ENCODE peak calls at places on chromosomes 2 and 18, in ten cellular contexts. R is breast epithelium, G is A549, Z is stomach, E is heart left ventricle, L is tibial nerve, C is upper lobe of left lung, I is right lobe of liver, X is body of pancreas, T is Peyer's patch. H is an unnamed sample. For H3K9me3, the result is how much of the 10 kb centered on the place peaks cover.

GRCh38 chr2:154484338-154485099 is 214.0 kb upstream of the KCNJ3 start:
- DNase-seq in R (no peak), G (no peak), Z (no peak), E (no peak), L (no peak), C (no peak), I (no peak), X (no peak), T (no peak), H (no peak)

GRCh38 chr18:36993068-36993467 is 164.1 kb downstream of the KIAA1328 start:
- DNase-seq in R (no peak), G (no peak), Z (no peak), E (no peak), L (no peak), C (no peak), I (no peak), X (no peak), T (no peak), H (no peak)

GRCh38 chr2:27221166-27221565 is 4.0 kb downstream of the CAD start:
- DNase-seq in R (no peak), G (no peak), Z (no peak), E (no peak), L (no peak), C (no peak), I (peak), X (no peak), T (no peak), H (no peak)

GRCh38 chr18:27871731-27872130 is 305.2 kb downstream of the CDH2 start:
- DNase-seq in R (no peak), G (no peak), Z (no peak), E (no peak), L (no peak), C (no peak), I (no peak), X (no peak), T (no peak), H (no peak)

GRCh38 chr2:70583091-70583490 is 29.5 kb upstream of the TGFA start:
- DNase-seq in R (no peak), G (no peak), Z (no peak), E (no peak), L (no peak), C (no peak), I (no peak), X (no peak), T (no peak), H (no peak)

GRCh38 chr2:5589183-5589582 is 103.0 kb upstream of the SOX11 start:
- DNase-seq in R (no peak), G (no peak), Z (no peak), E (no peak), L (no peak), C (no peak), I (no peak), X (no peak), T (no peak), H (no peak)

GRCh38 chr2:106724301-106724794 is 161.6 kb downstream of the ST6GAL2 start:
- DNase-seq in R (no peak), G (no peak), Z (no peak), E (no peak), L (no peak), C (no peak), I (no peak), X (no peak), T (no peak), H (no peak)

GRCh38 chr2:172101707-172102158 is 967 bp downstream of the DLX2 start:
- DNase-seq in R (no peak), G (no peak), Z (no peak), E (no peak), L (no peak), C (no peak), I (no peak), X (no peak), T (no peak), H (no peak)

GRCh38 chr2:231276986-231277385 is 78.6 kb downstream of the ARMC9 start:
- DNase-seq in R (no peak), G (no peak), Z (no peak), E (no peak), L (no peak), C (no peak), I (no peak), X (no peak), T (no peak), H (no peak)

GRCh38 chr18:2994190-2994589 is 18.8 kb downstream of the LPIN2 start:
- DNase-seq in R (no peak), G (no peak), Z (no peak), E (no peak), L (no peak), C (no peak), I (no peak), X (no peak), T (no peak), H (no peak)

GRCh38 chr2:73292906-73293533 is 328 bp downstream of the EGR4 start:
- DNase-seq in R (no peak), G (peak), Z (no peak), E (no peak), L (no peak), C (no peak), I (no peak), X (no peak), T (no peak), H (no peak)

GRCh38 chr18:76323891-76324290 is 171.2 kb downstream of the ZNF516 start:
- DNase-seq in R (no peak), G (no peak), Z (no peak), E (no peak), L (no peak), C (no peak), I (no peak), X (no peak), T (no peak), H (no peak)

GRCh38 chr2:19949071-19949470 is 40.8 kb downstream of the WDR35 start:
- DNase-seq in R (no peak), G (no peak), Z (no peak), E (no peak), L (no peak), C (no peak), I (no peak), X (no peak), T (no peak), H (no peak)

GRCh38 chr2:166184789-166185188 is 57.0 kb upstream of the SCN1A start:
- DNase-seq in R (no peak), G (no peak), Z (no peak), E (no peak), L (no peak), C (no peak), I (no peak), X (no peak), T (no peak), H (no peak)

GRCh38 chr2:104321141-104321799 is 532.6 kb upstream of the POU3F3 start:
- DNase-seq in R (no peak), G (no peak), Z (no peak), E (no peak), L (no peak), C (no peak), I (no peak), X (no peak), T (no peak), H (no peak)

GRCh38 chr2:63712748-63713147 is 124.0 kb downstream of the MDH1 start:
- DNase-seq in R (no peak), G (peak), Z (no peak), E (no peak), L (no peak), C (no peak), I (no peak), X (no peak), T (no peak), H (no peak)

GRCh38 chr2:217988014-217988839 is 14.6 kb downstream of the TNS1 start:
- DNase-seq in R (peak), G (peak), Z (peak), E (peak), L (peak), C (peak), I (peak), X (peak), T (peak), H (peak)

GRCh38 chr2:10188211-10188610 is 65.7 kb downstream of the RRM2 start:
- DNase-seq in R (no peak), G (peak), Z (peak), E (no peak), L (no peak), C (no peak), I (no peak), X (peak), T (no peak), H (no peak)

GRCh38 chr2:6352906-6353515 is 512.7 kb downstream of the CMPK2 start:
- DNase-seq in R (no peak), G (peak), Z (peak), E (peak), L (no peak), C (peak), I (peak), X (peak), T (peak), H (peak)

GRCh38 chr2:103810875-103811274 is 1043.0 kb upstream of the POU3F3 start:
- DNase-seq in R (no peak), G (no peak), Z (no peak), E (no peak), L (no peak), C (no peak), I (peak), X (no peak), T (no peak), H (no peak)

GRCh38 chr18:25352629-25353005 is 651 bp upstream of the ZNF521 start:
- DNase-seq in R (no peak), G (no peak), Z (no peak), E (no peak), L (no peak), C (no peak), I (no peak), X (no peak), T (no peak), H (no peak)

GRCh38 chr18:54296017-54296416 is 26.7 kb downstream of the POLI start:
- DNase-seq in R (no peak), G (no peak), Z (no peak), E (no peak), L (no peak), C (no peak), I (no peak), X (no peak), T (no peak), H (no peak)

GRCh38 chr2:118223487-118224136 is 135.3 kb downstream of the INSIG2 start:
- DNase-seq in R (no peak), G (no peak), Z (no peak), E (no peak), L (no peak), C (no peak), I (no peak), X (no peak), T (no peak), H (peak)

GRCh38 chr2:70733428-70734185 is 34.4 kb downstream of the ADD2 start:
- DNase-seq in R (no peak), G (no peak), Z (no peak), E (no peak), L (no peak), C (no peak), I (no peak), X (no peak), T (no peak), H (no peak)

GRCh38 chr18:22999212-22999611 is 66.1 kb downstream of the RBBP8 start:
- DNase-seq in R (no peak), G (no peak), Z (no peak), E (no peak), L (no peak), C (no peak), I (no peak), X (no peak), T (no peak), H (no peak)

GRCh38 chr2:74131901-74132300 is 15.8 kb downstream of the BOLA3 start:
- DNase-seq in R (no peak), G (no peak), Z (no peak), E (no peak), L (no peak), C (no peak), I (no peak), X (no peak), T (no peak), H (no peak)

GRCh38 chr2:109407401-109408335 is 206.1 kb downstream of the SEPTIN10 start:
- DNase-seq in R (peak), G (no peak), Z (no peak), E (no peak), L (no peak), C (no peak), I (no peak), X (no peak), T (no peak), H (no peak)

DNA sequence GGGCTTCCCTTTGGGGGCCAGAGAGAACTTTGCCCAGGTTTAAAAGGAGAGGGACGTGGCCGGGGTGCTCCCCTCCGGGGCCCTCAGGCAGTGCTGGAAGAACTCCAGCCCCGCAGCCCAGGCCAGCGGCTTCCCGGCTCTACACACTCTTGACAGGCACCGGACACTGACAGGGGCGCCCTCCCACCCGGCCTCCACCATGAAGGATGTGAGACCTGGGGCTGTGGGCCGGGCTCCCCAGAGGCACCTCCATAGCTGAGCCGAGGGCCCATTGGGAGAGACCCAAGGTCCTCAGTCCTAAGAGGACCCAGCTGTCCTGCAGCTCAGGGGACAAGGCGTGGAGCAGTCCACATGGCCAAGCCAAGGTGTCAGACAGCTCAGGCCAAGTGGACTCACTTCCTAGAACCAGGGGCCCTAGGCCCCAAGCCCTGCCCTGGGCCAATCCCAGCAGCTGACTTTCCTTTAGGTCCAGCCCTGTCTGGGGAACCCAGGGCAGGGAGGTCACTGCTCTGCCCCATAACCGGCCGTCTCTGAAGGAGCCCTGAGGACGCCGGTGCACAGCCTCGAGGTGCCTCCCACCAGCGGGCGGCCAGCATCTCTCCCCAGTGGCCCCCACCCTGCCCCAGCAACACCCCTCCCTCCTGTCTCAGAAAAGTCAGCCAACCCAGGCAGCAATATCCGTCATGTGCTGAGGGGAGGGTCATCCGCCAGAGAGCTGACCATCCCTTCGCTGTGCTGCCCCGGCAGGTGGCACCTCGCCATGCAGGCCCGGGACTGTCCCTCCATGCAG is 51.8 kb downstream of the BIN1 start:
- DNase-seq in R (no peak), G (no peak), Z (no peak), E (no peak), L (no peak), C (no peak), I (peak), X (no peak), T (no peak), H (no peak)
- H3K27ac ChIP-seq in R (no peak), G (no peak), Z (no peak), E (no peak), L (peak), C (no peak), I (no peak), X (no peak), T (no peak), H (no peak)

GRCh38 chr18:78899241-78899640 is 80.4 kb upstream of the SALL3 start:
- DNase-seq in R (no peak), G (no peak), Z (no peak), E (no peak), L (no peak), C (no peak), I (no peak), X (no peak), T (no peak), H (no peak)

GRCh38 chr18:78902795-78903435 is 76.7 kb upstream of the SALL3 start:
- DNase-seq in R (no peak), G (no peak), Z (no peak), E (no peak), L (no peak), C (no peak), I (no peak), X (no peak), T (no peak), H (no peak)

GRCh38 chr18:78903436-78904178 is 76.0 kb upstream of the SALL3 start:
- DNase-seq in R (no peak), G (no peak), Z (no peak), E (no peak), L (no peak), C (no peak), I (no peak), X (no peak), T (no peak), H (no peak)

GRCh38 chr18:78901923-78902794 is 77.5 kb upstream of the SALL3 start:
- DNase-seq in R (no peak), G (no peak), Z (no peak), E (no peak), L (no peak), C (no peak), I (no peak), X (no peak), T (no peak), H (no peak)

GRCh38 chr18:78900938-78901909 is 78.4 kb upstream of the SALL3 start:
- DNase-seq in R (no peak), G (no peak), Z (no peak), E (no peak), L (no peak), C (no peak), I (no peak), X (no peak), T (no peak), H (no peak)
- H3K9me3 ChIP-seq in R (under half), G (under half), Z (under half), E (under half), L (under half), C (under half), I (under half), X (under half), T (under half), H (under half)

GRCh38 chr2:84971799-84972790 is 1.1 kb downstream of the KCMF1 start:
- DNase-seq in R (peak), G (peak), Z (peak), E (peak), L (no peak), C (peak), I (peak), X (peak), T (peak), H (peak)
- TF ChIP-seq POLR2A in R (no peak), G (no peak), Z (no peak), E (no peak), L (no peak), C (no peak), I (peak), X (peak), T (no peak), H (no peak)

GRCh38 chr2:121627525-121628050 is 21.7 kb downstream of the CLASP1 start:
- DNase-seq in R (no peak), G (no peak), Z (no peak), E (no peak), L (no peak), C (no peak), I (no peak), X (no peak), T (no peak), H (no peak)
- H3K27ac ChIP-seq in R (peak), G (no peak), Z (peak), E (no peak), L (peak), C (peak), I (no peak), X (peak), T (no peak), H (peak)

GRCh38 chr18:35282353-35282752 is 7.7 kb downstream of the ZSCAN30 start:
- DNase-seq in R (no peak), G (no peak), Z (no peak), E (no peak), L (no peak), C (no peak), I (no peak), X (no peak), T (no peak), H (no peak)
- H3K9me3 ChIP-seq in R (under half), G (under half), Z (under half), E (under half), L (under half), C (under half), I (under half), X (under half), T (under half), H (under half)

GRCh38 chr2:176129013-176129796 is at the start of gene HOXD8:
- DNase-seq in R (no peak), G (peak), Z (no peak), E (no peak), L (no peak), C (no peak), I (no peak), X (no peak), T (peak), H (peak)
- TF ChIP-seq POLR2A in R (no peak), G (peak), Z (no peak), E (no peak), L (peak), C (no peak), I (no peak), X (no peak), T (peak), H (peak)

GRCh38 chr2:44326548-44327269 is 34.6 kb downstream of the PREPL start:
- DNase-seq in R (no peak), G (no peak), Z (no peak), E (no peak), L (no peak), C (no peak), I (no peak), X (no peak), T (no peak), H (no peak)
- H3K27ac ChIP-seq in R (no peak), G (no peak), Z (no peak), E (peak), L (no peak), C (no peak), I (no peak), X (no peak), T (no peak), H (no peak)

H was measured in testis.